ENCODE peak calls at places on chromosome 6, in seven cellular contexts. S is suprapubic skin, W is endodermal cell, A is uterus, I is body of pancreas, O is K562, T is HCT116. F is an unnamed sample.

GRCh38 chr6:47179286-47179685 is 130.4 kb downstream of the TNFRSF21 start:
- DNase-seq in S (no peak), W (no peak), A (no peak), I (no peak), O (no peak), T (no peak), F (no peak)

GRCh38 chr6:25832670-25833069 is 818 bp upstream of the SLC17A1 start:
- DNase-seq in S (no peak), W (no peak), A (no peak), I (no peak), O (no peak), T (no peak), F (no peak)

GRCh38 chr6:145544514-145544913 is 190.8 kb downstream of the EPM2A start:
- DNase-seq in S (no peak), W (no peak), A (no peak), I (no peak), O (no peak), T (no peak), F (no peak)

GRCh38 chr6:7919871-7920270 is 9.3 kb upstream of the TXNDC5 start:
- DNase-seq in S (no peak), W (peak; percentile 45), A (peak; percentile 58), I (no peak), O (peak; percentile 60), T (peak; percentile 60), F (no peak)

GRCh38 chr6:166419268-166419667 is 36.5 kb upstream of the MPC1 start:
- DNase-seq in S (no peak), W (no peak), A (no peak), I (no peak), O (no peak), T (no peak), F (no peak)

GRCh38 chr6:2229039-2229438 is 16.4 kb downstream of the GMDS start:
- DNase-seq in S (no peak), W (no peak), A (no peak), I (no peak), O (no peak), T (no peak), F (no peak)

GRCh38 chr6:80143312-80143960 is 37.0 kb downstream of the BCKDHB start:
- DNase-seq in S (no peak), W (no peak), A (peak; percentile 62), I (peak; percentile 71), O (no peak), T (peak; percentile 67), F (no peak)

GRCh38 chr6:99289701-99290100 is 59.8 kb downstream of the FAXC start:
- DNase-seq in S (no peak), W (no peak), A (no peak), I (no peak), O (no peak), T (no peak), F (no peak)

GRCh38 chr6:53735896-53736295 is 58.9 kb upstream of the LRRC1 start:
- DNase-seq in S (no peak), W (no peak), A (no peak), I (no peak), O (no peak), T (no peak), F (no peak)

GRCh38 chr6:157401734-157402338 is 20.8 kb downstream of the ZDHHC14 start:
- DNase-seq in S (no peak), W (no peak), A (no peak), I (no peak), O (no peak), T (no peak), F (no peak)

GRCh38 chr6:63580704-63580961 is 8.4 kb downstream of the LOC128125822 start:
- DNase-seq in S (no peak), W (no peak), A (no peak), I (no peak), O (no peak), T (no peak), F (no peak)

GRCh38 chr6:117960906-117961700 is 54.0 kb downstream of the SLC35F1 start:
- DNase-seq in S (no peak), W (no peak), A (no peak), I (no peak), O (no peak), T (no peak), F (no peak)

GRCh38 chr6:6825986-6826901 is 237.7 kb downstream of the LY86 start:
- DNase-seq in S (peak; percentile 79), W (no peak), A (peak; percentile 37), I (peak; percentile 33), O (no peak), T (no peak), F (no peak)

GRCh38 chr6:166815629-166816028 is 140.7 kb downstream of the RNASET2 start:
- DNase-seq in S (no peak), W (no peak), A (no peak), I (no peak), O (no peak), T (no peak), F (no peak)

GRCh38 chr6:2891768-2892170 is 11.3 kb downstream of the SERPINB9 start:
- DNase-seq in S (no peak), W (peak; percentile 49), A (peak; percentile 57), I (no peak), O (no peak), T (no peak), F (no peak)

GRCh38 chr6:39425346-39426056 is 103.0 kb upstream of the KCNK16 start:
- DNase-seq in S (no peak), W (no peak), A (no peak), I (no peak), O (no peak), T (no peak), F (no peak)

GRCh38 chr6:73516712-73517489 is 3.9 kb downstream of the EEF1A1 start:
- DNase-seq in S (no peak), W (no peak), A (no peak), I (no peak), O (no peak), T (no peak), F (no peak)

GRCh38 chr6:21022343-21023107 is 488.3 kb downstream of the CDKAL1 start:
- DNase-seq in S (no peak), W (peak; percentile 62), A (no peak), I (peak; percentile 52), O (no peak), T (peak; percentile 85), F (no peak)

GRCh38 chr6:19472850-19473249 is 364.3 kb upstream of the ID4 start:
- DNase-seq in S (no peak), W (peak; percentile 85), A (no peak), I (no peak), O (peak; percentile 24), T (no peak), F (peak; percentile 26)

GRCh38 chr6:84897874-84898635 is 133.7 kb upstream of the TBX18 start:
- DNase-seq in S (no peak), W (no peak), A (no peak), I (no peak), O (no peak), T (no peak), F (no peak)

GRCh38 chr6:158040051-158040803 is 58.6 kb downstream of the SYNJ2 start:
- DNase-seq in S (no peak), W (no peak), A (peak; percentile 75), I (no peak), O (peak; percentile 95), T (peak; percentile 83), F (no peak)

GRCh38 chr6:41562633-41562975 is 16.4 kb downstream of the FOXP4 start:
- DNase-seq in S (no peak), W (no peak), A (no peak), I (no peak), O (no peak), T (no peak), F (no peak)

GRCh38 chr6:13807691-13808090 is 6.7 kb downstream of the MCUR1 start:
- DNase-seq in S (no peak), W (no peak), A (no peak), I (no peak), O (no peak), T (no peak), F (no peak)

GRCh38 chr6:11650711-11651110 is 113.2 kb downstream of the TMEM170B start:
- DNase-seq in S (no peak), W (peak; percentile 50), A (no peak), I (no peak), O (no peak), T (no peak), F (no peak)

GRCh38 chr6:75109757-75110156 is 96.1 kb downstream of the COL12A1 start:
- DNase-seq in S (no peak), W (no peak), A (no peak), I (no peak), O (no peak), T (no peak), F (no peak)
- H3K36me3 ChIP-seq in S (no peaks in the 10 kb centered on the region), W (no peaks in the 10 kb centered on the region), A (no peaks in the 10 kb centered on the region), I (no peaks in the 10 kb centered on the region), O (no peaks in the 10 kb centered on the region), T (no peaks in the 10 kb centered on the region), F (no peaks in the 10 kb centered on the region)

GRCh38 chr6:115554060-115554459 is 506.6 kb downstream of the FRK start:
- DNase-seq in S (no peak), W (peak; percentile 71), A (no peak), I (no peak), O (no peak), T (no peak), F (no peak)
- H3K36me3 ChIP-seq in S (no peaks in the 10 kb centered on the region), W (no peaks in the 10 kb centered on the region), A (no peaks in the 10 kb centered on the region), I (no peaks in the 10 kb centered on the region), O (no peaks in the 10 kb centered on the region), T (no peaks in the 10 kb centered on the region), F (no peaks in the 10 kb centered on the region)

DNA sequence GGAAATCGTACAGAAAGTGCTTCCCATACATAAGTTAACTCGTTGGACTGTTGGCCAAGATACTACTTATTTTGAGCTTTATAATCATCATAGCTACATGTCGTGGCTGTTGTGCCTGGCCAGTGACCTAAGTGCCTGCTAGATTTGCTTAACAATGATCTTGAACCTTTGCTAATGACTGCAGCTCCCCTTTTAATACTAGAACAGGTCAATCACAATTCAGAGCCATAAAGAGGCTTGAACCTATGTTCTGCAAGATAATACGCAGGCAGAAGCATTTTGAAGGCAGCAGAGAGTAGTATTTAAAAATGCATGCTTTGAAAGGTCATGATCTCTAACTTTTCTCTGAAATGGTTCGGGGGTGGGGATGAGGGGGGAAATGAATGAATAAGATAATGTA is 2.5 kb downstream of the MRS2 start:
- DNase-seq in S (no peak), W (no peak), A (no peak), I (no peak), O (no peak), T (no peak), F (no peak)
- H3K36me3 ChIP-seq in S (peaks cover 16% of the 10 kb centered on the region), W (peaks cover 57% of the 10 kb centered on the region), A (peaks cover 3% of the 10 kb centered on the region), I (peaks cover 3% of the 10 kb centered on the region), O (peaks cover 56% of the 10 kb centered on the region), T (peaks cover 29% of the 10 kb centered on the region), F (peaks cover 65% of the 10 kb centered on the region)

GRCh38 chr6:69690986-69691385 is 105.8 kb downstream of the LMBRD1 start:
- DNase-seq in S (no peak), W (no peak), A (no peak), I (no peak), O (no peak), T (no peak), F (no peak)

GRCh38 chr6:69699655-69700054 is 97.2 kb downstream of the LMBRD1 start:
- DNase-seq in S (no peak), W (no peak), A (no peak), I (no peak), O (no peak), T (no peak), F (no peak)

GRCh38 chr6:69693749-69694148 is 103.1 kb downstream of the LMBRD1 start:
- DNase-seq in S (no peak), W (no peak), A (no peak), I (no peak), O (no peak), T (no peak), F (no peak)

DNA sequence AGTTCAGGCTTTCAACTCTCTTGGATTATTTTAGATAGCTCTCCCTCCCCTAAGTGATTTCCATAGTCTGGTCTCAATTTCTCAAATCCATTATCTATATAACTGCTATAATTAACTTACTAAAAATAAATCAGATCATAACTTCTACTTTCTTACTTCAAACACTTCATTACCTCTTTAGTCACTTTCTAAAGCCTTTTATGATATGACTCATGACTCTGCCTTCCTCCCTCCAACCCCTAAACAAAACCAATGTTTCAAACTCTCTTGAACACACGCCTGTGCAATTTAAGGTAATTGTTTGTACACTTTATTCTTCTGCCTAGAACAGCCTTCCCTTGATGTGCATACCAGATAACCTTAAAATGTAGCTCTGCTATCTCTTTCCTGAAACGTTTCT is 100.5 kb downstream of the LMBRD1 start:
- DNase-seq in S (no peak), W (no peak), A (no peak), I (no peak), O (no peak), T (peak; percentile 8), F (no peak)
- H3K36me3 ChIP-seq in S (peaks cover 31% of the 10 kb centered on the region), W (peaks cover 42% of the 10 kb centered on the region), A (no peaks in the 10 kb centered on the region), I (peaks cover 3% of the 10 kb centered on the region), O (peaks cover 12% of the 10 kb centered on the region), T (no peaks in the 10 kb centered on the region), F (no peaks in the 10 kb centered on the region)